ENCODE peak calls at places on chromosomes 11 and 22, in four cellular contexts. F, D, L and Z are unnamed samples. For H3K4me1, the result is how much of the 10 kb centered on the place peaks cover.

GRCh38 chr11:2825261-2825885 is 60.2 kb downstream of the CDKN1C start:
- DNase-seq in F (peak), D (peak), L (no peak), Z (peak)

GRCh38 chr22:17980638-17981051 is 43.7 kb downstream of the MICAL3 start:
- DNase-seq in F (peak), D (no peak), L (peak), Z (peak)

GRCh38 chr11:9738126-9738525 is 74.2 kb downstream of the SWAP70 start:
- DNase-seq in F (no peak), D (no peak), L (no peak), Z (no peak)

GRCh38 chr11:78835646-78836045 is 261.0 kb upstream of the NARS2 start:
- DNase-seq in F (no peak), D (no peak), L (no peak), Z (no peak)

GRCh38 chr11:131275580-131275979 is 94.8 kb upstream of the NTM start:
- DNase-seq in F (no peak), D (no peak), L (no peak), Z (no peak)

GRCh38 chr11:115617767-115618166 is 113.6 kb upstream of the CADM1 start:
- DNase-seq in F (no peak), D (no peak), L (no peak), Z (no peak)

GRCh38 chr11:120547301-120547700 is 35.8 kb downstream of the GRIK4 start:
- DNase-seq in F (no peak), D (no peak), L (no peak), Z (no peak)

GRCh38 chr11:114273071-114273470 is 23.1 kb upstream of the NNMT start:
- DNase-seq in F (no peak), D (no peak), L (no peak), Z (no peak)

DNA sequence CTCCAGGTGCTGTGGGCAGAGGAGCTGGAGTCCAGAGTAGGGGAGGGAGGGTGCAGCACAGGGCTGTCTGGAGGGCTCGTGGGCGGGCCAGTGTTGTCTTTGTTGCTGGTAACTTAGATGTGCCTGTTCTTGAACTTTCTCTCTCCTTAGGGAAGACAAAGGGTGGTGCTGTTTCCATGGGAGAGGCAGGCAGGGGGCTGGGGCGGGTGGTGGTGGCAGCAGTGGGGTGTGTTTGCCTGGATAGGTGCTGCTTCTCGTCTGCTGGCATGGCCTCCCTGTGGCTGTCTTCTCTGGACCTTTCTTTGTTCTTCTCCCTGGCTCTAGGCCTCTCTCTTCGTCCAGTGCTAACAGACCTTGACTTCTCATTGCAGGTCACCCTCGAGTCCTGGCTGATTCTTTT is 8.5 kb downstream of the SIDT2 start:
- DNase-seq in F (no peak), D (no peak), L (no peak), Z (no peak)
- H3K4me1 ChIP-seq in F (under half), D (under half), L (under half), Z (under half)

DNA sequence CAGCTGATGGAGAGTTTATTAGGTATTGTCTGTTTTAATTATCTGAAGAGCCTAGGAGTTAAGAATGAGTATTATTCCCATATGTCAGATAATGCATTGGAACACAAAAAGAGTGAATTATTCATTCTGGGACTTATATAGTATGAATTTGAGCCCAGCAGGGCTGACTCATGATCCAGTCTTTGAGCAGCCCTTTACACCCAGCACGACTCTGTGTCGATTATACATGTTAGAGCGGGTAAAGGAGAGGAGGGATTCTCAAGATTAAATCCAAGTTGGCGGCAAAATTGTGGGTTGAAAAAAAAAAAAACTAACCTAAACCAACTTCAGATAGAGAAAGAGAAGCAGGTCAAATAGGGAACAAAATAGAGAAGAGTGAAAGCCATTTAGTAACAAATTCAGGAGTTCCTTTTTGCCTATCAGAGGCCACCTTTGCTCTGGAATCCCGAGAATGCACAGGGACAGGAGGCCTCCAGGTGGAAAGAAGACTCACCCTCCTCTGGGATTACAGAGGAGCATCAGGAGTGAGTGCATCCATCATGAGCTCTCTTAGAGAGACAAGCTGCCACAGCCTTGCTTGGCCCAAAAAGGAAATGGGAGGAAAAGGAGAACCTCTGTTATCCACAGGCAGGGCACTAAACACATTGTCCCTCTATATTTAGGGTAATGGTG is 3.1 kb downstream of the MRGPRX1 start:
- DNase-seq in F (no peak), D (no peak), L (no peak), Z (no peak)
- H3K27ac ChIP-seq in F (no peak), D (no peak), L (no peak), Z (no peak)

GRCh38 chr11:14305649-14306048 is 53.3 kb downstream of the RRAS2 start:
- DNase-seq in F (no peak), D (no peak), L (no peak), Z (no peak)
- H3K4me1 ChIP-seq in F (half or more), D (under half), L (under half), Z (under half)

DNA sequence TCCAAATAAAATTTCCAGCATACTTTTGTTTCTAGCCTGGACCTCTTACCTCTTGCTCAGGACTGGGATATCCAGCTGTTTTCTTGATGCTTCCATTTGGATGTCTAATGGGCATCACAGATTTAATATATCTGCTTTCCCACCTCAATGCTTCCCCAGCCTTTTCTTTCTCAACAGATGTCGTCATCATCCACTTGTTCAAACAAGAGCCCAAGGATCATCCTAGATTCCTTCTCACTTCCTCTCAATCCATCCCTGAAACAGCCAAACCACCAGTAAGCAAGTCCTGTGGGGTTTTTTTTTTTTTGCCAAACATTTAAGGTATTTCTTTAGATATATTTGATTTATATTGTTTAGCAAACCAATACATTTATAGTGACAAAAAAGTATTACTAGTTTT is 12.5 kb downstream of the THY1 start:
- DNase-seq in F (no peak), D (no peak), L (no peak), Z (no peak)
- H3K27ac ChIP-seq in F (no peak), D (no peak), L (no peak), Z (no peak)

DNA sequence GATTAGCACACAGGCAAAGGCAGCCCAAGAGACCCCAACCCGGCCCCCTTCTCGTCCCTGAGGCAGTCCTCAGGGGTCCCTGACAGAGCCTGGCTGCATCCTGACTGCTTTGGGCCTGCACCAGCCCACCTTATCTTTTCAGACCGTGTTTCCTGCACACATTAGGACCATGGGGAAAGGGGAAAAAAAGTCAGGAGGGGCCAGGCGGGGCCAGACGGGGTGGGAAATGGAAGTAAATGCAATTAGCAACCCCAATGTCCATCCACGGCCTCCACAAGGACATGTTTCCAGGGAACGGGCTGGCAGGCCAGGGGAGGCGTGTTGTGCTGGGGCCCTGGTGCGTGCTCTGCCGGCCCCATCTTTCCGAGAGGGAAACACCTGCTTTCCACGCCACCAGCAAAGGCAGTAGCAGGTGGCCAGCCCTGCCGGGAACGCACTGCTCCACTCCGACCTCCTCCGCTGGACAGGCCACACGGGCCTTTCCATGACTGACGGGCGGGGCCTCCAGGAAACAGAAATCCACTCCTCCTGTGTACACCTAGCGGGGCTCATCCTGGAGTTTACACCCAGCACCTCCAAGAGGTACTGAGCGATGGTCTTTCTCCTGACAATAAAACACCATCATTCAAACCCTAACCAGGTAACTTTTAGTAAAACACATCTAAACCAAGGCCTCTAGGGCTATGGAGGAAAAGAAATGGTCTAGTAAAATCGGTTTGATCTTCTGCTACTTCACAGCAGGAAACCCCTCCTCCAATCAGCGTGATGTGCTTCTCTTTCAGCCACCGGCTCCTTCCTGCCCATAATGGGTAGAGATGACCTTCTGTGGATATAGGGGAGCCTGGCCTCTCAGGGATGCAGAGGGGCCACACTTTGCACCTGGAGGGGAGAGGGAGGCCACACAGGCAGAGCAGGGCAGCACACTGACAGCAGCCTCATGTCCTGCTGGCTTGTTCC is 7.2 kb downstream of the EHD1 start:
- DNase-seq in F (no peak), D (no peak), L (no peak), Z (no peak)
- H3K4me1 ChIP-seq in F (half or more), D (under half), L (half or more), Z (under half)